ENCODE peak calls at places on chromosomes 2 and 18, in four cellular contexts. U is breast epithelium, P is DND-41, T is spleen. Q is an unnamed sample.
A peak's percentile ranks its signal among the peaks of the same experiment; 100 is the strongest.

GRCh38 chr2:149087751-149088150 is 49.3 kb downstream of the LYPD6B start:
- DNase-seq in U (no peak), P (no peak), T (no peak), Q (no peak)

GRCh38 chr2:53442783-53443182 is 324.8 kb upstream of the CHAC2 start:
- DNase-seq in U (no peak), P (no peak), T (no peak), Q (no peak)

GRCh38 chr2:54060000-54060399 is 55.4 kb upstream of the ACYP2 start:
- DNase-seq in U (no peak), P (no peak), T (no peak), Q (no peak)

GRCh38 chr2:168375195-168375798 is 80.8 kb upstream of the CERS6 start:
- DNase-seq in U (no peak), P (no peak), T (no peak), Q (no peak)

GRCh38 chr2:183408562-183408961 is 284.3 kb downstream of the NUP35 start:
- DNase-seq in U (no peak), P (no peak), T (no peak), Q (no peak)

GRCh38 chr2:64732153-64732552 is 78.4 kb upstream of the SERTAD2 start:
- DNase-seq in U (no peak), P (no peak), T (no peak), Q (no peak)

GRCh38 chr18:45775241-45775676 is 50.2 kb upstream of the SIGLEC15 start:
- DNase-seq in U (peak; percentile 41), P (no peak), T (peak; percentile 88), Q (peak; percentile 55)

GRCh38 chr18:60047556-60047955 is 147.8 kb downstream of the PMAIP1 start:
- DNase-seq in U (no peak), P (no peak), T (no peak), Q (no peak)

GRCh38 chr2:73985318-73986084 is 791 bp downstream of the TET3 start:
- DNase-seq in U (no peak), P (peak; percentile 66), T (peak; percentile 91), Q (no peak)

DNA sequence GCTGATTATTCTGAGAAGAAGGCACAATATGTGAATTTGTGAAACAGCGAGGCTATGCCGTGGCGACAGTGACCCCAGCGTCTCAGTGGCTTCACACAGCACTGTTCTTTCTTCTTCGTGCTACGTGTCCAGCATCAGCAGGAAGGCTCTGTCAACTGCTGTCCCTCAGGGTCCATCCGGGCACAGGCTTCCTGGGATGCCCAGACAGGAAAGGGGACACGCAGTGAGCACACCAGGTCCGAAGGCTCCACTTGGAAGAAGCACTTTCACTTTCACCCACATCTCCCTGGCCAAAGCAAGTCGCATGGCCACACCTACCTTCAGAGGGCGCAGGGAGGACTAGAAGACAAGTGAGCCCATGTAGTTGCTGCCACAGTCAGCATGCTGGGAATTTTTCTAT is 47.3 kb downstream of the PTGR3 start:
- DNase-seq in U (no peak), P (peak; percentile 63), T (no peak), Q (no peak)
- TF ChIP-seq CTCF in U (no peak), P (peak; percentile 54), T (no peak), Q (no peak)

GRCh38 chr2:152695763-152696162 is 21.5 kb downstream of the PRPF40A start:
- DNase-seq in U (no peak), P (no peak), T (no peak), Q (no peak)

GRCh38 chr2:152696476-152696875 is 20.8 kb downstream of the PRPF40A start:
- DNase-seq in U (no peak), P (no peak), T (no peak), Q (no peak)

GRCh38 chr2:152693033-152693432 is 24.2 kb downstream of the PRPF40A start:
- DNase-seq in U (no peak), P (no peak), T (no peak), Q (peak; percentile 53)

DNA sequence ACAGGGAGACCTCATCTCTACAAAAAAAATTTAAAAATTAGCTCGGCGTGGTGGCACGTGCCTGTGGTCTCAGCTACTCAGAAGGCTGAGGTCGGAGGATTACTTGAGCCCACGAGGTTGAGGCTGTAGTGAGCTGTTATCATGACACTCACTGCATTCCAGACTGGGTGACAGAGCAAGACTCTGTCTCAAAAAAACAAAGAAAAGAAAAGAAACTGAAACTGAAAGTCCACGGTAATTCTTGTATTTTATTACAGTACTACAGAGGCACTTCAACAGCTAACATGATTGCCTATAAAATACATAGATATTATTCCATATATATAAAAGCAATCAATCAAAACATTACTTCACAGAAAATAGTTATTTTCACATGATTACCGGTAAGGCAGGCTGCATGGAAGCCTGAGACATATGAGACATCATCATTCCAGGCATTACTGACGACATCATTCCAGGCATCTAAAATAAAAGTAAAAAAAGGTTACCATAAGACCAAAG is 23.1 kb downstream of the PRPF40A start:
- DNase-seq in U (no peak), P (peak; percentile 50), T (no peak), Q (no peak)
- H3K4me3 ChIP-seq in U (peak overlapping the region; percentile 15), P (no peak overlapping the region), T (no peak overlapping the region), Q (no peak overlapping the region)

DNA sequence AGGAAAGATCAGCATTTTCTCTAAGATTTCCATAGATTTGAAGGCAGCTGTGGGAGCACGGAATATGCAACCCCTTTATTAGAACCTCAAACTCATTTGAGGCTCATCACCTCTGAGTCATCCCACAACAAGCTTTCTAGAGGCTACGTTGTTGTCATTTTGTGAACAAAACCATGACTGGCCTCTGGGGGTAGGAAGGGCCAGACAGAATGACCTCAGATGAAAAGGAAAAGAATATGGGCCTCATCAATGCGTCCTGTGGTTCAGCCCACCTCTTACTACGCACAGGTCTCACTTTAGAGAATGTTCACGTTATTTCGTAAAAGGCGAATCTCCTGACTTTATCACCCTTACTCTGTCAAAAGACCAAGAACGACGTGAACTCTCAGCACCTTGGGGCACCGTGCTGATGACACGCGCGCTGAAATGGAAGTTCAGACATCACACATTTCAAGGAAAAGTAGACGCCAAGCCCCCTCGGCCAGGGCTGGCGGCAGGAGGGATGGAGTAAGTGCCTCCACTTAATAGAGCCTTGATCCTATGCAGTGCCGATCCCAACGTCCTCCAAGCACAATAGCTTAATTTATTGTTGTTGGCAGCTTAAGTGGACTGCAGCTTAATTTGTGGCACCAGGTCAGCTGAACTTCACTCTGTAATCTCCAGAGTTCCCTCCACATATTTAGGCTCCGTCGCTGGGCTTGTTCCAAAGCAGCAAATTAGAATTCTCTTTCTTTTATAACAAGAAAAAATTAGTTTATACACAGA is 208.3 kb downstream of the EIPR1 start:
- DNase-seq in U (no peak), P (no peak), T (peak; percentile 47), Q (no peak)
- TF ChIP-seq CTCF in U (no peak), P (no peak), T (no peak), Q (no peak)

GRCh38 chr18:50231621-50232020 is 34.7 kb downstream of the CFAP53 start:
- DNase-seq in U (no peak), P (no peak), T (no peak), Q (no peak)
- H3K4me3 ChIP-seq in U (no peak overlapping the region), P (no peak overlapping the region), T (no peak overlapping the region), Q (no peak overlapping the region)

DNA sequence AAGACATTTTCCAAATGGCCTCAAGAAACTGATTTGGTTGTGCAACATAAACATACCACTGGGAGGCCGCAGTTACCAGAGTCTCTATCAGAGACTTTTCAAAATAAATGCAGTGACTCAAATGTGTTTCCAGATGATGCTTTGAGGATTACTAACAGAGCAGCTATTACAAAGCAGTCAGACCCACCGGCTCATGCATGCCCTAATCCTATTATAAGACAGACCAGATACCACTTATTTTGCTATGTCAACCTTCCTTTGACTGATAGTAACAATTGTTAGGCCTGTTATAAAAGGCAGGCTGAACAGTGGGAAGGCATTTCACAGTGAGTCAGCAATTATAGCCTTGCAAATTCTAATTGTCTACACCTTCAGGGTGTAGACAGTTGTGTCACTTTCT is 217.7 kb downstream of the LRRTM1 start:
- DNase-seq in U (no peak), P (no peak), T (no peak), Q (no peak)
- TF ChIP-seq CTCF in U (no peak), P (no peak), T (no peak), Q (no peak)

DNA sequence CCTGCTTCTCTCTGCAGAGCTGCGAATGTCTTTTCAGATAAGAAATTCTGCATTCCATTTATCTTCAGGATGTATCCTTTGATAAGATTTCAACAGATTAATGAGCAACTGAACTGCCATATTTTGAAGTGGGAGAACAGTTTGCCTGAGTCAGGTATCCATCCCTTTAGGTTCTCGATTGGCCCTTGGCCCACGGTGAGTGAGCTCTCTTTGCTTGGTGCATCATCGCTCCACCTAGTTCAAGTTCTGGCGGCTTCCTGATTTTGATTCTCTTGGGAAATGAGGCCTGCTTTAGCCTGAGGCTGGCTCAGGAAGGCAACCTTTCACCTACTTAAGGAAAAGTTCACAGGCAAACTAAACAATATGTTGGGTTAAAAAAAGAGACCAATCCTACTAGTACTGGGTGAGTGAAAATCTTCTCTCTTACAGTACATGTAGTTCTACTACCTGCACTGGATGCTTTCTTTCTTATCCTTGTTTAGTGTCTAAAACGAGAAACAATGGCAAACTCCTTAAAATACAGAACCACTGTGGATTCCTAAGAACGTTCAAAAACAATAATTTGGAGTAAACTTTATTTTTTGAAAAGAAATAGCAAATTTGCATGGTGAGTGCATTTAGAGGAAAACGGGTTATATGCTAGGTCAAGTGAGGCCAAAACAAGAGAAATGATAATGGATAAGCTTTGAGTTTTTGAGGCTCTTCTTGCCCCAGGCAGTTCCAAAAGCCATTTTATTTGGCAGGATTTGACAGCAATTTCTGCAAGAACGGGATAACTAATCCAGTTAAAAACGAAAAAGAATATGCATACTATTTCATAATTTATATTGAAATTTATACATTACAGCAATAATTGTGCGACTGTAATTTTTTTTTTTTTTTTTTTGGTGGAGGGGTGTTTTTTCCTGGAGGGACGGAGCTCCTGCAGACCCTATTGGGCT is 780 bp upstream of the ACSL3 start:
- DNase-seq in U (peak; percentile 68), P (no peak), T (no peak), Q (no peak)
- H3K4me3 ChIP-seq in U (peak overlapping the region; percentile 94), P (peak overlapping the region; percentile 94), T (peak overlapping the region; percentile 83), Q (peak overlapping the region; percentile 94)